ENCODE peak calls at places on chromosomes 5 and 9, in nine cellular contexts. J, I, Y, V, S, N, X, F and W are unnamed samples.

GRCh38 chr5:74256947-74257573 is 383.5 kb downstream of the ENC1 start:
- DNase-seq in Y (no peak), V (no peak), S (no peak), F (no peak), X (no peak), N (no peak), I (no peak), J (no peak), W (no peak)

GRCh38 chr9:134136117-134136996 is 475 bp downstream of the WDR5 start:
- DNase-seq in F (no peak), N (peak), I (no peak), S (no peak), X (peak), J (no peak), V (no peak), Y (no peak), W (peak)

GRCh38 chr5:132830436-132831094 is at the start of gene SHROOM1:
- DNase-seq in N (no peak), V (no peak), I (peak), J (peak), X (peak), F (peak), Y (no peak), S (peak), W (no peak)

GRCh38 chr5:112417931-112418358 is 1.1 kb downstream of the EPB41L4A start:
- DNase-seq in X (peak), V (no peak), S (peak), I (peak), Y (no peak), J (peak), N (no peak), F (peak), W (no peak)

GRCh38 chr5:141604318-141604717 is 14.5 kb downstream of the DIAPH1 start:
- DNase-seq in V (no peak), I (no peak), J (peak), S (peak), Y (no peak), N (peak), F (no peak), X (no peak), W (no peak)

GRCh38 chr5:133357758-133358157 is 254.6 kb downstream of the FSTL4 start:
- DNase-seq in J (peak), F (no peak), I (no peak), S (no peak), X (no peak), N (no peak), Y (no peak), V (no peak), W (no peak)

GRCh38 chr9:121778252-121779225 is 127.1 kb downstream of the DAB2IP start:
- DNase-seq in S (no peak), N (peak), X (no peak), V (no peak), J (no peak), F (no peak), I (no peak), Y (no peak), W (no peak)

GRCh38 chr5:169914766-169915165 is 65.5 kb downstream of the INSYN2B start:
- DNase-seq in I (peak), V (no peak), X (no peak), Y (no peak), S (no peak), F (no peak), N (peak), J (no peak), W (no peak)

GRCh38 chr5:134527961-134528424 is 2.5 kb downstream of the JADE2 start:
- DNase-seq in I (peak), Y (no peak), N (no peak), J (no peak), X (no peak), F (no peak), S (no peak), V (no peak), W (no peak)